ENCODE peak calls at places on chromosomes 3 and 15, in five cellular contexts. U is kidney, J is progenitor cell of endocrine pancreas, E is nephron progenitor cell, Q is lower lobe of right lung. A is an unnamed sample.

GRCh38 chr3:124514681-124515080 is 215.6 kb upstream of the UMPS start:
- DNase-seq in J (no peak), U (no peak), E (no peak), Q (no peak), A (no peak)

GRCh38 chr3:58322793-58323192 is 9.9 kb upstream of the PXK start:
- DNase-seq in Q (no peak), E (no peak), J (no peak), U (no peak), A (no peak)

GRCh38 chr3:1699361-1699920 is 399.2 kb upstream of the CNTN4 start:
- DNase-seq in Q (no peak), U (peak; percentile 57), J (no peak), E (no peak), A (no peak)

GRCh38 chr15:60381148-60381788 is 16.5 kb downstream of the ANXA2 start:
- DNase-seq in Q (no peak), E (no peak), U (no peak), J (no peak), A (no peak)

GRCh38 chr3:9347086-9347485 is 15.8 kb upstream of the THUMPD3 start:
- DNase-seq in U (no peak), E (no peak), J (no peak), Q (no peak), A (no peak)

GRCh38 chr15:38391186-38391585 is 62.7 kb upstream of the FAM98B start:
- DNase-seq in Q (no peak), U (no peak), E (no peak), J (no peak), A (no peak)

GRCh38 chr3:17386432-17386831 is 356.0 kb downstream of the TBC1D5 start:
- DNase-seq in U (no peak), J (no peak), Q (no peak), E (no peak), A (no peak)

GRCh38 chr3:70614111-70614510 is 301.7 kb upstream of the MDFIC2 start:
- DNase-seq in U (no peak), E (no peak), J (no peak), Q (no peak), A (no peak)

GRCh38 chr3:99578339-99578970 is 59.9 kb upstream of the COL8A1 start:
- DNase-seq in Q (no peak), J (no peak), E (no peak), U (no peak), A (no peak)

GRCh38 chr3:151012753-151013152 is 40.2 kb upstream of the CLRN1 start:
- DNase-seq in J (no peak), Q (no peak), E (no peak), U (no peak), A (no peak)

GRCh38 chr3:63795438-63795837 is 23.7 kb upstream of the C3orf49 start:
- DNase-seq in Q (no peak), J (no peak), U (no peak), E (no peak), A (no peak)

GRCh38 chr3:193972816-193973215 is 163.1 kb upstream of the HES1 start:
- DNase-seq in U (no peak), Q (no peak), E (no peak), J (no peak), A (no peak)

GRCh38 chr3:10312391-10312790 is 8.5 kb downstream of the SEC13 start:
- DNase-seq in J (no peak), U (no peak), Q (no peak), E (no peak), A (no peak)

DNA sequence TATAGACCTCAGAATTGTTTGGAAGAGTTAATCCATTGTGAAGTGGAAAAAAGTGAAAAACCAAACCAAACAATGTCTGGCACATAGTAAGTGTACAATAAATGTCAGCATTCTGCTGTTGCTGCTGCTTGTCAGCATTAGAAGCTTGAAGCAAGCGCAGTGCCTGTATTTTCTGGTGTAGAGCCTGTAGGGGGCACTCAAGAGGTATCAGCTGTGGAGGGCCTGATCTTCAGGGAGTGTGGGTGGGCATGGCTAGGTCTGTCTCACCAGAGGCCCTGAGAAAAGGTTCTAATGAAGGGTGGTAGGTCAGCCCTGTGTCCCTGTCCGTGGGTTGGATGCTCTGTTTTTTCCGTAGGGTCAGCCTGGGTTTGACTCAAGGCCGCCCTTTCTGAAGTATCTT is 3.6 kb downstream of the ADAMTSL3 start:
- DNase-seq in Q (no peak), E (no peak), U (no peak), J (no peak), A (no peak)
- TF ChIP-seq CTCF in Q (no peak), E (peak; percentile 14), U (no peak), J (peak; percentile 38), A (peak; percentile 42)

DNA sequence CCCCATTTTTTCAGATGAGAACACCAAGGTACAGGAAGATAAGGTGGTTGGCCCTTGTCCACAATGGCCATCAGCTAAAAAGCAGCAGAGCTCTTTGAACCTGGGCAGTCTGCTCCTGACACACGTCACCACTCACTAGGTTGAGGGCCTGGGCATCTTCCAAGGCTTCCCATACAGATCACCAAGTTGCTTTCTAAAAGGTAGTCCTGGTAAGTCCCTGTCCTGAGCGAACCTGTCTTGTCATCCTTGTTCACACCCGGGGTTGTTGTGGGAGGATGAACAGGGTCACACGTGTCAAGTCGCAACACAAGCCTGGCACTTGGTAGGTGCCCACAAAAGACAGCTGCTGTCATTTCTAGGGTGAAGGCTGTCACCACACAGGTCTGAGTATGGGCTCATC is 260.4 kb downstream of the EPHB1 start:
- DNase-seq in U (no peak), E (no peak), J (no peak), Q (no peak), A (no peak)
- TF ChIP-seq CTCF in U (no peak), E (no peak), J (no peak), Q (no peak), A (no peak)

DNA sequence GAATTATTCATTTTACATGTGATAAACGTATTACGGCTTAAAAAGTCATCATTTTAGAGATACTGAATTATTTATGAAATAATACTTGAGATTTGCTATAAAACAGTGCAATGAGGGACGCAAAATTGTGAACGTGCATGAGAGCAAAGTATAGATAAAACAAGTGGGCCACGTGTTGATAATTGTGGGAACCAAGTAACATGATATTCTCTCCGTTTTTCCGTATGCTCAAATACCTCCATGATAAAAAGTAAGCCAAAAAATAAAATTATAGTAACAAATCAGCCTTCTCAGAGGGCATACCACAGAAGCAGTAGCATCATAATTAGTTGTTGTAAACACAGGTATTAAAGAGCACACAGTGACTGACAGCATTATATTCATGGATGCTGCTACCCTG is 42.6 kb downstream of the SFMBT1 start:
- DNase-seq in E (no peak), Q (no peak), J (no peak), U (no peak), A (no peak)
- TF ChIP-seq CTCF in E (no peak), Q (no peak), J (no peak), U (no peak), A (no peak)

GRCh38 chr15:48683991-48684765 is 38.7 kb upstream of the FBN1 start:
- DNase-seq in J (no peak), E (no peak), U (no peak), Q (no peak), A (no peak)

GRCh38 chr15:48682949-48683651 is 37.6 kb upstream of the FBN1 start:
- DNase-seq in J (no peak), E (no peak), Q (peak; percentile 44), U (no peak), A (no peak)

GRCh38 chr15:48693474-48693873 is 48.0 kb upstream of the FBN1 start:
- DNase-seq in J (no peak), E (no peak), Q (no peak), U (no peak), A (no peak)

GRCh38 chr15:48688493-48688892 is 43.0 kb upstream of the FBN1 start:
- DNase-seq in Q (no peak), U (no peak), J (no peak), E (no peak), A (no peak)
- TF ChIP-seq CTCF in Q (no peak), U (no peak), J (no peak), E (no peak), A (no peak)

GRCh38 chr15:65304393-65305143 is at the start of gene RNU5B-1:
- DNase-seq in Q (peak; percentile 69), E (peak; percentile 79), U (no peak), J (peak; percentile 53), A (peak; percentile 68)
- TF ChIP-seq CTCF in Q (peak; percentile 86), E (peak; percentile 85), U (peak; percentile 84), J (peak; percentile 90), A (peak; percentile 94)

GRCh38 chr15:91271565-91272153 is 171.6 kb downstream of the SV2B start:
- DNase-seq in Q (no peak), U (no peak), J (peak; percentile 42), E (peak; percentile 70), A (peak; percentile 60)
- TF ChIP-seq CTCF in Q (peak; percentile 81), U (peak; percentile 79), J (peak; percentile 88), E (peak; percentile 79), A (peak; percentile 82)

GRCh38 chr3:11655188-11655928 is 11.6 kb upstream of the VGLL4 start:
- DNase-seq in U (no peak), Q (no peak), E (no peak), J (no peak), A (no peak)
- TF ChIP-seq CTCF in U (no peak), Q (peak; percentile 20), E (peak; percentile 43), J (peak; percentile 47), A (no peak)

GRCh38 chr15:93479679-93480078 is 390.7 kb upstream of the RGMA start:
- DNase-seq in Q (no peak), J (no peak), E (no peak), U (no peak), A (no peak)

GRCh38 chr15:93477188-93477587 is 388.2 kb upstream of the RGMA start:
- DNase-seq in J (no peak), U (no peak), E (no peak), Q (no peak), A (no peak)

GRCh38 chr15:93476491-93477176 is 387.6 kb upstream of the RGMA start:
- DNase-seq in E (no peak), J (no peak), Q (no peak), U (no peak), A (no peak)

GRCh38 chr15:93478922-93479321 is 389.9 kb upstream of the RGMA start:
- DNase-seq in U (no peak), J (no peak), Q (no peak), E (no peak), A (no peak)

DNA sequence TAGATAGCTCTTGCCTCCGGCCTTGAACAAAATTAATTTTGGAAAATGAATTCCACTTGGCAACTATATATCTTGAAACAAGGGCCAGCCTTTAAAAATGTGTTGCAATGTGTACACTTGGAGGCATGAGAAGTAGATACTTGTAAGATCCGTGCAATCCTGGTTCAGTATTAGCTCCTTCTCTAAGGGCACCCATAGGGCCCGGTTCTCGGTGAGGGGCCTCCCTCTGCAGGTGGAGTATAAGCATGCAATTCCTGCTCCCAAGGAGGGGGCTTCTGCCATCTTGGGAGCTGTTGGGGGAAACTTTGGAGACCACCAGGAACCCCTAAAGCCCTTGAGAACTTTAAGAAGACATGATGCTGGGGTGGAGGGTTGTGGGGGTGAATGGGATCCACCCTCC is 388.7 kb upstream of the RGMA start:
- DNase-seq in Q (peak; percentile 52), U (no peak), E (no peak), J (no peak), A (no peak)
- TF ChIP-seq CTCF in Q (peak; percentile 14), U (no peak), E (no peak), J (no peak), A (no peak)

A was measured in endothelial cell.